ENCODE peak calls at places on chromosomes 13 and 19, in ten cellular contexts. T, N, D, Z, F, E, Y, V, G and B are unnamed samples.

GRCh38 chr19:38425810-38426466 is at the start of gene RASGRP4:
- DNase-seq in T (no peak), N (no peak), D (peak; percentile 85), Z (no peak), F (no peak), E (no peak), Y (no peak), V (no peak), G (peak; percentile 25), B (no peak)

GRCh38 chr19:45922281-45922680 is 7.7 kb upstream of the NANOS2 start:
- DNase-seq in T (no peak), N (no peak), D (no peak), Z (no peak), F (no peak), E (peak; percentile 49), Y (no peak), V (no peak), G (no peak), B (no peak)

GRCh38 chr13:59728896-59729545 is 434.7 kb downstream of the DIAPH3 start:
- DNase-seq in T (no peak), N (no peak), D (no peak), Z (no peak), F (no peak), E (no peak), Y (no peak), V (no peak), G (no peak), B (no peak)

GRCh38 chr19:5018224-5019015 is 49.5 kb downstream of the KDM4B start:
- DNase-seq in T (no peak), N (no peak), D (no peak), Z (no peak), F (no peak), E (peak; percentile 47), Y (no peak), V (no peak), G (no peak), B (no peak)

GRCh38 chr19:41849067-41849466 is 4.2 kb downstream of the DMRTC2 start:
- DNase-seq in T (no peak), N (no peak), D (no peak), Z (no peak), F (no peak), E (no peak), Y (no peak), V (no peak), G (no peak), B (no peak)

GRCh38 chr13:39765801-39766463 is 110.5 kb downstream of the COG6 start:
- DNase-seq in T (no peak), N (peak; percentile 68), D (no peak), Z (peak; percentile 17), F (no peak), E (peak; percentile 35), Y (peak; percentile 26), V (no peak), G (no peak), B (peak; percentile 58)

GRCh38 chr13:42907745-42908144 is 84.3 kb downstream of the EPSTI1 start:
- DNase-seq in T (no peak), N (no peak), D (no peak), Z (no peak), F (no peak), E (no peak), Y (no peak), V (no peak), G (no peak), B (no peak)

GRCh38 chr19:48006762-48007161 is 12.3 kb downstream of the ELSPBP1 start:
- DNase-seq in T (no peak), N (no peak), D (no peak), Z (no peak), F (no peak), E (peak; percentile 15), Y (no peak), V (no peak), G (no peak), B (no peak)

GRCh38 chr19:38952395-38953165 is 21.8 kb downstream of the MRPS12 start:
- DNase-seq in T (peak; percentile 43), N (no peak), D (no peak), Z (no peak), F (no peak), E (peak; percentile 29), Y (peak; percentile 39), V (no peak), G (peak; percentile 42), B (no peak)

GRCh38 chr13:50617134-50617721 is 226.3 kb downstream of the DLEU7 start:
- DNase-seq in T (no peak), N (no peak), D (no peak), Z (no peak), F (no peak), E (peak; percentile 89), Y (no peak), V (no peak), G (no peak), B (no peak)

GRCh38 chr19:56111601-56112312 is 9.3 kb downstream of the ZNF787 start:
- DNase-seq in T (no peak), N (no peak), D (peak; percentile 88), Z (no peak), F (no peak), E (no peak), Y (peak; percentile 65), V (no peak), G (no peak), B (no peak)